ENCODE peak calls at places on chromosomes 7 and 10, in ten cellular contexts. X is dorsolateral prefrontal cortex; F is CD8-positive, alpha-beta T cell; C is prostate gland; A is tibial artery; S is GM12878; Z is psoas muscle; L is esophagus squamous epithelium; E is fibroblast of mammary gland; W is ovary. J is an unnamed sample.

GRCh38 chr7:130721486-130722277 is 12.3 kb downstream of the KLF14 start:
- DNase-seq in X (peak), F (peak), C (peak), A (peak), S (no peak), Z (peak), L (no peak), E (peak), W (peak), J (no peak)

GRCh38 chr10:79358811-79359210 is 11.5 kb downstream of the PPIF start:
- DNase-seq in X (no peak), F (no peak), C (no peak), A (no peak), S (no peak), Z (peak), L (no peak), E (no peak), W (no peak), J (no peak)

GRCh38 chr7:99371376-99371920 is 3.1 kb upstream of the ARPC1B start:
- DNase-seq in X (no peak), F (no peak), C (no peak), A (no peak), S (no peak), Z (peak), L (no peak), E (no peak), W (no peak), J (no peak)

GRCh38 chr7:135856356-135857144 is 107.9 kb upstream of the FAM180A start:
- DNase-seq in X (no peak), F (no peak), C (no peak), A (no peak), S (no peak), Z (no peak), L (no peak), E (peak), W (no peak), J (no peak)

GRCh38 chr7:101841328-101841727 is 23.9 kb downstream of the CUX1 start:
- DNase-seq in X (no peak), F (no peak), C (no peak), A (no peak), S (no peak), Z (no peak), L (no peak), E (no peak), W (no peak), J (no peak)

GRCh38 chr10:71961831-71962230 is 2.4 kb upstream of the CHST3 start:
- DNase-seq in X (no peak), F (no peak), C (no peak), A (no peak), S (no peak), Z (no peak), L (no peak), E (no peak), W (no peak), J (no peak)

GRCh38 chr10:21347043-21347799 is 178.3 kb downstream of the SKIDA1 start:
- DNase-seq in X (no peak), F (no peak), C (no peak), A (no peak), S (no peak), Z (no peak), L (no peak), E (peak), W (no peak), J (no peak)

GRCh38 chr10:122190151-122190550 is 80.9 kb upstream of the BTBD16 start:
- DNase-seq in X (no peak), F (no peak), C (no peak), A (no peak), S (no peak), Z (no peak), L (no peak), E (no peak), W (no peak), J (no peak)

GRCh38 chr7:9280088-9280487 is 846.7 kb downstream of the NXPH1 start:
- DNase-seq in X (no peak), F (no peak), C (no peak), A (no peak), S (no peak), Z (no peak), L (no peak), E (no peak), W (no peak), J (no peak)

GRCh38 chr10:75736889-75737610 is 305.6 kb downstream of the LRMDA start:
- DNase-seq in X (no peak), F (no peak), C (peak), A (no peak), S (no peak), Z (no peak), L (no peak), E (no peak), W (no peak), J (no peak)

GRCh38 chr7:71707041-71707440 is 575.1 kb downstream of the GALNT17 start:
- DNase-seq in X (no peak), F (no peak), C (no peak), A (no peak), S (no peak), Z (no peak), L (no peak), E (no peak), W (no peak), J (no peak)

GRCh38 chr10:14009315-14010082 is 321.2 kb downstream of the FRMD4A start:
- DNase-seq in X (no peak), F (peak), C (no peak), A (no peak), S (peak), Z (no peak), L (no peak), E (peak), W (no peak), J (peak)

GRCh38 chr10:96511044-96511945 is 2.4 kb downstream of the TLL2 start:
- DNase-seq in X (no peak), F (no peak), C (peak), A (no peak), S (no peak), Z (no peak), L (no peak), E (peak), W (no peak), J (no peak)

GRCh38 chr10:133276435-133277201 is at the start of gene ADAM8:
- DNase-seq in X (no peak), F (peak), C (no peak), A (no peak), S (no peak), Z (peak), L (no peak), E (no peak), W (no peak), J (no peak)

GRCh38 chr7:90599038-90599437 is 2.9 kb downstream of the CDK14 start:
- DNase-seq in X (no peak), F (no peak), C (no peak), A (no peak), S (no peak), Z (no peak), L (no peak), E (no peak), W (no peak), J (no peak)

GRCh38 chr7:2013381-2014311 is 219.1 kb downstream of the MAD1L1 start:
- DNase-seq in X (no peak), F (no peak), C (no peak), A (peak), S (no peak), Z (peak), L (no peak), E (no peak), W (no peak), J (no peak)

GRCh38 chr10:102718220-102718619 is 3.8 kb downstream of the SFXN2 start:
- DNase-seq in X (no peak), F (no peak), C (no peak), A (no peak), S (no peak), Z (peak), L (no peak), E (peak), W (peak), J (peak)

GRCh38 chr10:121598261-121599249 is at the start of gene FGFR2:
- DNase-seq in X (peak), F (no peak), C (peak), A (peak), S (no peak), Z (peak), L (no peak), E (peak), W (peak), J (peak)

GRCh38 chr10:44023517-44023916 is 361.4 kb downstream of the CXCL12 start:
- DNase-seq in X (no peak), F (no peak), C (no peak), A (no peak), S (no peak), Z (no peak), L (no peak), E (no peak), W (no peak), J (no peak)

GRCh38 chr7:17680943-17681351 is 259.3 kb downstream of the SNX13 start:
- DNase-seq in X (no peak), F (no peak), C (no peak), A (no peak), S (no peak), Z (no peak), L (no peak), E (peak), W (no peak), J (no peak)

GRCh38 chr10:48614481-48615383 is 9.9 kb upstream of the ARHGAP22 start:
- DNase-seq in X (no peak), F (no peak), C (no peak), A (no peak), S (peak), Z (no peak), L (no peak), E (peak), W (no peak), J (no peak)

GRCh38 chr7:24290004-24290641 is 6.1 kb downstream of the NPY start:
- DNase-seq in X (no peak), F (peak), C (no peak), A (no peak), S (peak), Z (no peak), L (no peak), E (peak), W (no peak), J (peak)

GRCh38 chr7:108313086-108313485 is 143.2 kb downstream of the NRCAM start:
- DNase-seq in X (no peak), F (no peak), C (no peak), A (no peak), S (no peak), Z (no peak), L (no peak), E (no peak), W (no peak), J (no peak)

GRCh38 chr10:85548038-85548437 is 818.6 kb downstream of the GRID1 start:
- DNase-seq in X (peak), F (peak), C (peak), A (no peak), S (peak), Z (no peak), L (no peak), E (peak), W (no peak), J (peak)

GRCh38 chr7:116610721-116611120 is 61.3 kb upstream of the MET start:
- DNase-seq in X (no peak), F (no peak), C (no peak), A (no peak), S (no peak), Z (no peak), L (no peak), E (no peak), W (no peak), J (no peak)

GRCh38 chr10:81866753-81867152 is 8.2 kb upstream of the NRG3 start:
- DNase-seq in X (no peak), F (no peak), C (no peak), A (no peak), S (no peak), Z (no peak), L (no peak), E (peak), W (no peak), J (no peak)

GRCh38 chr7:139777304-139777890 is 401 bp downstream of the HIPK2 start:
- DNase-seq in X (no peak), F (peak), C (peak), A (no peak), S (no peak), Z (peak), L (no peak), E (no peak), W (peak), J (no peak)

GRCh38 chr7:83271212-83272099 is 108.8 kb upstream of the PCLO start:
- DNase-seq in X (no peak), F (no peak), C (no peak), A (no peak), S (no peak), Z (no peak), L (no peak), E (peak), W (no peak), J (no peak)

GRCh38 chr10:92787557-92788152 is 60.7 kb upstream of the EXOC6 start:
- DNase-seq in X (no peak), F (no peak), C (no peak), A (no peak), S (no peak), Z (no peak), L (no peak), E (no peak), W (no peak), J (no peak)
- H3K4me3 ChIP-seq in X (no peak), F (no peak), C (no peak), A (no peak), S (no peak), Z (no peak), L (no peak), E (no peak), W (no peak), J (no peak)

GRCh38 chr10:63008491-63008890 is 124.6 kb upstream of the NRBF2 start:
- DNase-seq in X (no peak), F (no peak), C (no peak), A (no peak), S (no peak), Z (no peak), L (no peak), E (no peak), W (no peak), J (no peak)

GRCh38 chr10:63007112-63007511 is 126.0 kb upstream of the NRBF2 start:
- DNase-seq in X (no peak), F (no peak), C (no peak), A (no peak), S (no peak), Z (no peak), L (no peak), E (no peak), W (no peak), J (no peak)

GRCh38 chr10:63012623-63013022 is 120.5 kb upstream of the NRBF2 start:
- DNase-seq in X (no peak), F (no peak), C (no peak), A (no peak), S (no peak), Z (no peak), L (no peak), E (no peak), W (no peak), J (no peak)

GRCh38 chr10:63013755-63014154 is 119.4 kb upstream of the NRBF2 start:
- DNase-seq in X (no peak), F (no peak), C (no peak), A (no peak), S (no peak), Z (no peak), L (no peak), E (no peak), W (no peak), J (no peak)

GRCh38 chr10:63010203-63010602 is 122.9 kb upstream of the NRBF2 start:
- DNase-seq in X (no peak), F (no peak), C (no peak), A (no peak), S (no peak), Z (no peak), L (no peak), E (no peak), W (no peak), J (no peak)
- H3K4me3 ChIP-seq in X (no peak), F (no peak), C (no peak), A (no peak), S (no peak), Z (no peak), L (no peak), E (no peak), W (no peak), J (no peak)

DNA sequence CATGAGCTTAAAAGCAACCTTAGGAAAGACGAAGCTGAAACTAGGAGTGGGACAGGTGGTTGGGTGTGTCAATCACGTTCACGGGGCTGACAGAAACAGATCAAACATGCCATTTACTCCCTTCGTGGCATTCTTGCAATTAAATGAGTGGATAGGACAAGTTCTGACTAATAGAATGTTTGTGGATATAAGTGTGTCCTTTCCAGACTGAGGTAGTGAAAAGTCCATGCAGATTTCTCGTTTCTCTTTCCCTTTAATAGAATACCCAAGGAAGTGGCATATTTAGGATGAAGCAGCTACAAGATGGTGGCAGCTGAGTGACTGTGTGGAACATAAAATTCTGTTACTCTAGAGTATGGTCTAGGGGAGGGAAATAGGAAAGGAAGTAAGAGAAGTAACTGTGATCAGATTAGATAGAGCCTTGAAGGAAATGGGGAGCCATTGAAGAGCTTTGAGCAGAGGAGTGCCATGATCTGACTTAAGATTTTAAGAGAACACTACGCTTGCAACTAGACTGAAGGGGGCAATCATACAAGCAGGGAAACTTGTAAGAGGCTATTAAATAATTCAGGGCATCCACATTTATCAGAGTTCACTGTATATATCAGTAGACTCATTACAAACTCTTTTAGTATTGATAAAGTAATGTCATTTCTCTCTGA is 46.3 kb upstream of the HYAL4 start:
- DNase-seq in X (no peak), F (no peak), C (no peak), A (no peak), S (no peak), Z (no peak), L (no peak), E (no peak), W (no peak), J (no peak)
- H3K4me3 ChIP-seq in X (no peak), F (no peak), C (no peak), A (no peak), S (no peak), Z (no peak), L (no peak), E (no peak), W (no peak), J (no peak)

DNA sequence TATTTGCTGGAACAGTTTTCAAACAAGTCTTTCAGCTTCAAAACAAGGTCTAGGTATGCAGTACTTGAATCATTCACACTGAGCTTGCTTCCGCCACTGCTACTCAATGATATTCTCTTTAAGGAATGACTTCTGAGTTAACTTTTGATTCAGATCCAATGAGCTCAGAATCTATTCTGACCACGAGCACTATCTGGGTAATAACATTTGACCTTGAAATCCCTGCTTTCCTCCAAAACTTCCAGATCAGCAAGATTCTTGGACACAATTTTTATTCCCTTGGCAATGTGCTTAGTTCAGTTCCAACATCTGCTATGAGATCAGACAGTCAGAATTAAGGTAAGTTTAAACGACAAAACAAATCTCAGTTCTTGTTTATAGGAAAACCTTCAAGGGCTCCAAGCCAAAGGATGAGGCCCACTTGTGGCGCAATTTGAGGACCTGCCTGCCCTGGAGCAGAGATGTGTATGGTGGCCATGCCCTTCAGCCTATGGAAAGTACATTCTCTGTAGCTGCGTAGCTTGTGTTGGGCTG is 87.2 kb downstream of the RNF216 start:
- DNase-seq in X (no peak), F (no peak), C (no peak), A (no peak), S (no peak), Z (no peak), L (no peak), E (peak), W (no peak), J (no peak)
- H3K4me3 ChIP-seq in X (no peak), F (peak), C (no peak), A (peak), S (peak), Z (peak), L (peak), E (no peak), W (peak), J (no peak)

DNA sequence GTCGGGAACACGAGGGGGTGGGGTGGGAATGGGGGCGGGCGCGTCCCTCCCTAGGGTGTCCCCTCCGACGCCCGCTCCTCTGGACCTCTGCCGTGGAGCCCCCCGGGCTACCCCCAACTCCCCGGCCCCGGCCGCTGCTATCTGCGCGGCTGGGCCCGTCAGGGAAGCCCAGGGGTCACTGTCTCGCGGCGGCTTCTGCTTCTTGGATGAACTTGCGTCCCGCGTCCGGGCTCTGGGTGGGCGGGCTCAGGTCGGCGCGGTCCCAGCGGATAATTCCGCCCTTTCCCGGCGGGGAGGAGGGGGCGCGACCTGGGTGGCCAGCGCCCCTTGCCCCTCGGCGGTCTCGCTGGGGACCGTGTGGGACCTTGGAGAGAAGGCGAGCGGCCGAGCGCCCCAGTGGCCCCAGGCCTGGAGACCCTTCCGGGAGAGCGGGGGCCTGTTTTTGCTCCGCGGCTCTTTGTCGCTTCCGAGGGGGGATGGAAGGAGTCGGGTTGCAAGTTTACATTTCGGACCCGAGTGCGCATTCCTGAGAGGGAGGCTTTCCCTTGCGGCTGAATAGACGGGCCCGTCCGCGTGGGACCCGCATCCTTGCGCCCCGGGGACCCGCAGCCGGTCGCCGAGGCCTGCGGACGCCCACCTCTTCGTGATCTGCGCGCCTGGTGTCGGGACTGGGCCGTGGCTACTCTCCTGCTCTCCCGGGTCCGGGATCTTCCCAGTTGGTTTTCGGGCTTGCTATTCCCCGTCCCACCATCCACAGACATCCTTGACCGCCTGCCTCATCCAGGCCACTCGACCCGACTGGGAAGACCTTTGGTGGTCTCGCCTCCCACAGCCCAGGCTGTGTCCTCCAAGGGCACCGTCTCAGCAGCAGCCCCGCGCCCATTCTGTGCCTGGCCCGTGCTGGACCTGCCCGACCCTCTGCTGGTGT is 812 bp downstream of the DOCK1 start:
- DNase-seq in X (no peak), F (no peak), C (no peak), A (peak), S (no peak), Z (no peak), L (no peak), E (no peak), W (peak), J (no peak)
- H3K4me3 ChIP-seq in X (peak), F (no peak), C (peak), A (peak), S (no peak), Z (peak), L (peak), E (peak), W (peak), J (no peak)

GRCh38 chr7:134350682-134351081 is 34.0 kb upstream of the SLC35B4 start:
- DNase-seq in X (no peak), F (no peak), C (no peak), A (no peak), S (no peak), Z (no peak), L (no peak), E (no peak), W (no peak), J (no peak)
- H3K4me3 ChIP-seq in X (no peak), F (no peak), C (no peak), A (no peak), S (no peak), Z (no peak), L (no peak), E (no peak), W (no peak), J (no peak)

J was measured in Jurkat, Clone E6-1.